ENCODE peak calls at places on chromosomes 4 and X, in five cellular contexts. X, D, R, Q and T are unnamed samples.

GRCh38 chr4:68373513-68373912 is 23.6 kb upstream of the YTHDC1 start:
- DNase-seq in Q (peak; percentile 55), R (no peak), D (peak; percentile 59), X (peak; percentile 48), T (no peak)

GRCh38 chrX:9911479-9911878 is 55.7 kb upstream of the CLDN34 start:
- DNase-seq in Q (no peak), R (no peak), X (no peak), D (no peak), T (no peak)

GRCh38 chr4:18536420-18536819 is 514.9 kb upstream of the LCORL start:
- DNase-seq in R (no peak), D (no peak), X (no peak), Q (no peak), T (no peak)

GRCh38 chrX:75156537-75156945 is 458 bp upstream of the ABCB7 start:
- DNase-seq in D (no peak), Q (no peak), R (no peak), X (no peak), T (no peak)

GRCh38 chr4:82784615-82785247 is 13.9 kb downstream of the SCD5 start:
- DNase-seq in R (no peak), Q (no peak), D (no peak), X (no peak), T (no peak)

GRCh38 chr4:2689114-2689513 is 67.0 kb downstream of the TNIP2 start:
- DNase-seq in R (no peak), D (no peak), X (no peak), Q (no peak), T (no peak)

GRCh38 chrX:12988797-12989196 is 13.9 kb downstream of the TMSB4X start:
- DNase-seq in X (no peak), D (no peak), Q (no peak), R (no peak), T (no peak)

GRCh38 chr4:152696764-152697250 is 17.0 kb upstream of the TMEM154 start:
- DNase-seq in R (no peak), Q (peak; percentile 31), D (peak; percentile 50), X (peak; percentile 43), T (peak; percentile 78)

GRCh38 chr4:157052429-157053040 is 23.4 kb upstream of the GLRB start:
- DNase-seq in R (no peak), D (no peak), Q (no peak), X (no peak), T (no peak)

GRCh38 chrX:6645216-6645615 is 110.3 kb upstream of the VCX3A start:
- DNase-seq in D (no peak), X (no peak), Q (no peak), R (no peak), T (no peak)

GRCh38 chrX:6941041-6941440 is 206.5 kb upstream of the STS start:
- DNase-seq in D (no peak), R (no peak), Q (no peak), X (no peak), T (no peak)

DNA sequence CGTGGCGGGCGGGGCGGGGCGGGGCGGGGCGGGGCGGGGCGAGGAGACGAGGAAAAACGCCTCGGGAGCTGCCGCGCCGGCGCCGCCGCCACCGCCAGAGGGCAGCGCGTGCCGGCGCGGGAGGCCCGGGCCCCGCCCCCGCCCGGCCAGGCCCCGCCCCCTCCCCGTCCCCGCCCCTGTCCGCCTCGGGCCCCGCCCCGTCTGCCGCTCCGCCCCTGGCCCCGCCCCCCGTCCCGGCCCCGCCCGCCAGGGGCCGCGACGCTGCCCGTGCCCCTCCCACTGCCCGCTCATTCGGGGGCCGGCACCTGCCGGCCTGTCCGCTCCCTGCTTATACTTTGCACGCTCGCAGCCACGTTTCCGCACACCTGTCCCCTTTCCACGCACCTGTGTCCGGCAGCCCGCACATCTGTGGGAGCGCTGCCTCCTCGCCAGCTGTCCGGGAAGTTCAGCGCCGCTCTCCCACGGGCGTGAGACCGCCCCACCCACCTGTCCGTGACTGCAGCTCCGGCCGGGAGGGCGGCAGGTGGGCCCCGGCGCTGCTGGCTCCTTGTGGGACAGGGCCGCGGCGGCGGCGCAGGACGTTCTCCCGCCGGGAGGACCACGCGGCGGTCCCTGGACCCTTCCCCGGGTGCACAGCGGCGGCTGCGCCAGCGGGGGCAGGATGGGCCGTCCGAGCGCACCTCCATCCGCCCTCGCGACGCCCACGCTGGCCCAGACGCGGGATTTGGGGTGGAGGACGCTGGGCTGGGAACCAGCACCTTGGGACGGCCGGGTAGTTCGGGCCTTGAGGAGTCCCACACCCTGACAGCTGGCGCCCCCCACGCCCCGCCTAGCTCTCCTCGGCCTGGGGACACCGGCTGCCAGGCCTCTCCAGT is 1.5 kb upstream of the FGFRL1 start:
- DNase-seq in D (peak; percentile 84), Q (peak; percentile 67), X (peak; percentile 93), R (no peak), T (peak; percentile 68)
- TF ChIP-seq CTCF in D (no peak), Q (peak; percentile 19), X (peak; percentile 18), R (no peak), T (peak; percentile 34)

GRCh38 chrX:125202486-125203378 is 116.9 kb upstream of the TEX13C start:
- DNase-seq in X (no peak), R (no peak), D (no peak), Q (no peak), T (no peak)

GRCh38 chrX:125205918-125206665 is 113.6 kb upstream of the TEX13C start:
- DNase-seq in Q (no peak), D (no peak), X (no peak), R (no peak), T (no peak)

GRCh38 chrX:125203379-125203736 is 116.3 kb upstream of the TEX13C start:
- DNase-seq in X (no peak), D (no peak), Q (no peak), R (no peak), T (no peak)

GRCh38 chrX:125203737-125204578 is 115.7 kb upstream of the TEX13C start:
- DNase-seq in R (no peak), Q (no peak), X (no peak), D (no peak), T (no peak)

DNA sequence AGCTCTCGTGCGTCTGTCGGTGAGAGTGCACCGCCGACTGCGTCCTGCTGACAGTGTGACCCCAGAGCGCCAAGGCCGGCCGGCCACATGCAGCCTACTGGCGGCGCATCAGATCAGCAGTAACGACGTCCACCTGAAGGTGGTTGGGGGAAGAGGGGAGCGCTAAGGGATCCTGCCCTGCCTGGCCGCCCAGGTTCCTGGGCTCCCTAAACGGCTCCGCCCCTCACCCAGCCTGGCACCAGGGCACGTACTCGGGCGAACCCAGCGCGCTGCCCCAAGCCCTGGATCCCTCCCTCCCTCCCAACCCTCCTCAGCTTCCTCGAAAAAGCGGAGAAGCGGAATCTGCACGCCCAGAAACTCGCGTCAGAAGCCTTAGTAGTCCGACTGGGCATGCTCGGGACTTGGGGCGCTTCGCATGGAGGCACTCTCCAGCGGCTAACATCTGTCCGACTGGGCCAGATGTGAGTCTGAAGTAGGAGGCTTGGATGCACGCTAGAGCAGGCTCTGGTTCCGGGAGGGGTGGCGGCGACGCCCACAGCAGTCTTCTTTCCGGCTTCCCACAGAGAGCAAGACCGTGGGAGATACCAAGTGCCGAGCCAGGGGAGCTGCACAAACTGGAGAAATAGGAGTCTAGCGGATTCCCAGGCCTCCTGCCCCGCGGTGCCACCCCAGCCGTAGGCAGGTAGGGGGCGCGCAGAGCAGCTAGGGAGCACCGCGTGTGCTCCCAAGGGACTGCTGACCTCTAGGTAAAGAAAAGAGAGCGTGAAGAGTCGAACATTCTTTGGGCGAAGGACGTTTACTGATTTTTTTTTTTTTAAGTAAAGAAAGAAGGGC is 114.4 kb upstream of the TEX13C start:
- DNase-seq in Q (no peak), X (no peak), D (peak; percentile 12), R (no peak), T (no peak)
- TF ChIP-seq CTCF in Q (no peak), X (no peak), D (no peak), R (no peak), T (no peak)

DNA sequence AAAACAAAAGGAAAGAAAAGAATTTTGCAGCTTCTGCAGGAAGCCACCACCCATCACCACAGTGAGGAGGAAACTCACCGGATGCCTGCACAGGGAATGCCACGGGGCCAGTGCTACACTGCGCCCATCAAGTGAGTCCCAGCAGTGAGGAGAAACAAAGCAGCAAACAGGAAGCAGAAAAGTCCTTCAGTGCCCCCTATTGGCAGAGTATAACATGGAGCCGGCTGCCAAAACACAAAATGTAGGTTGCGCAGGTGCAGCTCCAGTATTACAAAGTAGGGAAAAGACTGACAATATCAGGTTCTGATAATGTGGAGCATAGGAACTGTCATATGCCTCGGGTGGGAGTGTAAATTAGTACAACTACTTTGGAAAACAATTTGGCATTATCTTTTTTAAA is 23.3 kb upstream of the SCML2 start:
- DNase-seq in X (no peak), Q (no peak), D (peak; percentile 18), R (no peak), T (no peak)
- TF ChIP-seq CTCF in X (peak; percentile 27), Q (peak; percentile 58), D (peak; percentile 38), R (peak; percentile 60), T (peak; percentile 67)

GRCh38 chr4:150217192-150217591 is 138.9 kb downstream of the DCLK2 start:
- DNase-seq in X (no peak), D (no peak), Q (no peak), R (no peak), T (no peak)
- TF ChIP-seq CTCF in X (no peak), D (no peak), Q (no peak), R (peak; percentile 54), T (no peak)

GRCh38 chr4:24080871-24081270 is 191.0 kb upstream of the PPARGC1A start:
- DNase-seq in Q (no peak), D (no peak), X (no peak), R (no peak), T (no peak)

GRCh38 chr4:24076811-24077210 is 187.0 kb upstream of the PPARGC1A start:
- DNase-seq in Q (no peak), X (no peak), R (no peak), D (no peak), T (no peak)

GRCh38 chr4:24073948-24074347 is 184.1 kb upstream of the PPARGC1A start:
- DNase-seq in X (no peak), Q (no peak), D (no peak), R (no peak), T (no peak)

DNA sequence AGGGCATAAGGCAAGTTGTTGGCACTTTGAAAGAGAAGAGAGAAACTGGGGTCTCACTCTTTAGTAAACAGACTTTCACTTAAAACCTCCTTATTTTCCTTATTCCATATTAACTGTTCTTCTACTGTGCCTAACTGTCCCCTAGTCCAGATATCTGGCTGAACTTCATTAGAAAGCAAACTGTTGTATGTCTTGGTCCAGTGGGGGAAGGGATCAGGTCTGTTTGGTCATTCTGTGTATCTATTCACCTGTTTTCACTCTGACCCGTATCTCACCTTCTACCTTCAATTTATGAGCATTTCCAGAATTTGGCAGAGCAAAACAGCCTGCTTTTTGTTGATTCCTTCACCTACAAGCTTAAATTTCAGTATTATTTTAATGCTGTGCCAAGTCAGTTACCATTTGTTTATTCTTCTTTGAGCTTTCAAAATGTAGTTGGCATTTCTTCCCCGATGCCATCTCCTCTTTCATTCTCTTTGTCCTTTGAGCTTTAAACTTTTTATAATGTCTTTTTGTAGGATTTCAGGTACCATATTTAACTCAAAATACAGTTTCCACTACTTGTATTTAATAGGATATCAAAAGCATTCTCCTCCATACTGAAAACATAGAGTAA is 188.6 kb upstream of the PPARGC1A start:
- DNase-seq in R (no peak), X (no peak), D (no peak), Q (no peak), T (no peak)
- TF ChIP-seq CTCF in R (no peak), X (no peak), D (no peak), Q (no peak), T (no peak)

GRCh38 chr4:183758006-183758734 is 99.1 kb downstream of the TRAPPC11 start:
- DNase-seq in Q (no peak), X (no peak), R (no peak), D (peak; percentile 76), T (no peak)
- TF ChIP-seq CTCF in Q (no peak), X (no peak), R (peak; percentile 32), D (peak; percentile 30), T (no peak)